ENCODE peak calls at places on chromosomes 12 and 14, in eight cellular contexts. G is K562, C is fibroblast of lung, X is GM23338, V is DND-41, P is H1, B is MM.1S, Q is A673. S is an unnamed sample.

GRCh38 chr12:85948340-85948739 is 74.2 kb downstream of the NTS start:
- DNase-seq in G (no peak), C (no peak), X (no peak), V (no peak), P (no peak), B (no peak), Q (no peak), S (no peak)

GRCh38 chr12:57242329-57242690 is 8.7 kb downstream of the STAC3 start:
- DNase-seq in G (no peak), C (no peak), X (no peak), V (no peak), P (no peak), B (no peak), Q (no peak), S (no peak)

GRCh38 chr12:31589582-31589895 is 1.4 kb downstream of the DENND5B start:
- DNase-seq in G (no peak), C (no peak), X (peak; percentile 81), V (no peak), P (no peak), B (peak; percentile 66), Q (no peak), S (peak; percentile 77)

GRCh38 chr14:32129124-32129523 is 52.0 kb downstream of the ARHGAP5 start:
- DNase-seq in G (no peak), C (peak; percentile 25), X (no peak), V (no peak), P (no peak), B (no peak), Q (no peak), S (no peak)

GRCh38 chr12:75908961-75909699 is 122.4 kb downstream of the PHLDA1 start:
- DNase-seq in G (no peak), C (peak; percentile 87), X (no peak), V (no peak), P (no peak), B (no peak), Q (peak; percentile 50), S (no peak)

GRCh38 chr12:105089817-105090216 is 5.6 kb upstream of the ALDH1L2 start:
- DNase-seq in G (no peak), C (no peak), X (no peak), V (no peak), P (no peak), B (no peak), Q (no peak), S (no peak)

GRCh38 chr14:39426605-39427004 is 5.6 kb downstream of the FBXO33 start:
- DNase-seq in G (no peak), C (peak; percentile 58), X (peak; percentile 53), V (no peak), P (no peak), B (peak; percentile 21), Q (peak; percentile 39), S (no peak)

GRCh38 chr12:76639646-76640045 is 80.1 kb upstream of the OSBPL8 start:
- DNase-seq in G (no peak), C (no peak), X (no peak), V (no peak), P (no peak), B (no peak), Q (no peak), S (no peak)

GRCh38 chr12:2834581-2835491 is at the start of gene NRIP2:
- DNase-seq in G (no peak), C (peak; percentile 86), X (peak; percentile 63), V (no peak), P (no peak), B (no peak), Q (peak; percentile 20), S (peak; percentile 55)

GRCh38 chr12:111304642-111305071 is 64.2 kb downstream of the PHETA1 start:
- DNase-seq in G (peak; percentile 77), C (peak; percentile 8), X (peak; percentile 71), V (peak; percentile 29), P (peak; percentile 61), B (peak; percentile 10), Q (peak; percentile 45), S (peak; percentile 22)

GRCh38 chr12:128791395-128792322 is 32.1 kb downstream of the SLC15A4 start:
- DNase-seq in G (no peak), C (no peak), X (no peak), V (no peak), P (no peak), B (no peak), Q (no peak), S (no peak)

GRCh38 chr14:34722723-34723545 is 8.5 kb upstream of the CFL2 start:
- DNase-seq in G (peak; percentile 37), C (peak; percentile 73), X (peak; percentile 69), V (peak; percentile 43), P (no peak), B (peak; percentile 23), Q (peak; percentile 74), S (peak; percentile 32)

GRCh38 chr14:78902010-78902623 is 731.9 kb downstream of the NRXN3 start:
- DNase-seq in G (peak; percentile 4), C (peak; percentile 36), X (peak; percentile 68), V (peak; percentile 14), P (no peak), B (peak; percentile 21), Q (peak; percentile 57), S (peak; percentile 79)

GRCh38 chr14:49586673-49587460 is 687 bp upstream of the RPS29 start:
- DNase-seq in G (peak; percentile 32), C (peak; percentile 89), X (peak; percentile 79), V (peak; percentile 73), P (no peak), B (peak; percentile 48), Q (peak; percentile 89), S (peak; percentile 57)

GRCh38 chr14:59997496-59997895 is 77.6 kb downstream of the LRRC9 start:
- DNase-seq in G (no peak), C (peak; percentile 17), X (no peak), V (no peak), P (no peak), B (no peak), Q (peak; percentile 9), S (no peak)

GRCh38 chr12:62629413-62629812 is 162.8 kb downstream of the MON2 start:
- DNase-seq in G (no peak), C (no peak), X (peak; percentile 42), V (no peak), P (no peak), B (no peak), Q (no peak), S (peak; percentile 50)

DNA sequence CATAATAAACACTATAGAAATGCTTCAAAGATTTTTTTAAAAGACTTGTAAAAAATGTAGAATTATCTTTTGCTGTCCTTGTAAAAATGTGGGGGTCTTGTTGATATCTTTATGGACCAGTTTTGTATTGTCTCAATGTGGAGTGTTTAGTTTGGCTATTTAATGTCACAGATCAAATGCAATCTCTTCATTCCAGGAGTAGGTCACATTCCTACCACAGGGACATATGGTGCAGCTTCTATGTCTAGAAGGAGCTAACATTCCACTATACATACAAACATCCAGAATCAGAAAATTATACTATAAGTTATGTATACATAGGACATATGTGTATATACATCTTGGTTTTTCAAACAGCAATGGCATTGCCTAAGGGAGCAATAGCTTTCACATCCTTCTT is 345.7 kb downstream of the BMP4 start:
- DNase-seq in G (no peak), C (no peak), X (no peak), V (no peak), P (no peak), B (no peak), Q (no peak), S (no peak)
- H3K27ac ChIP-seq in G (no peak overlapping the region), C (no peak overlapping the region), X (no peak overlapping the region), V (no peak overlapping the region), P (no peak overlapping the region), B (no peak overlapping the region), Q (no peak overlapping the region), S (no peak overlapping the region)

GRCh38 chr14:90060312-90060964 is 1.4 kb upstream of the KCNK13 start:
- DNase-seq in G (peak; percentile 62), C (peak; percentile 42), X (peak; percentile 87), V (no peak), P (peak; percentile 44), B (peak; percentile 9), Q (peak; percentile 74), S (peak; percentile 85)
- TF ChIP-seq EZH2 in G (no peak), C (no peak), X (no peak), V (no peak), P (peak; percentile 71), B (no peak), Q (peak; percentile 45), S (peak; percentile 91)

GRCh38 chr12:70603044-70603443 is 34.2 kb downstream of the PTPRB start:
- DNase-seq in G (no peak), C (no peak), X (no peak), V (no peak), P (no peak), B (no peak), Q (no peak), S (no peak)
- H3K27ac ChIP-seq in G (no peak overlapping the region), C (no peak overlapping the region), X (no peak overlapping the region), V (no peak overlapping the region), P (no peak overlapping the region), B (no peak overlapping the region), Q (no peak overlapping the region), S (no peak overlapping the region)

DNA sequence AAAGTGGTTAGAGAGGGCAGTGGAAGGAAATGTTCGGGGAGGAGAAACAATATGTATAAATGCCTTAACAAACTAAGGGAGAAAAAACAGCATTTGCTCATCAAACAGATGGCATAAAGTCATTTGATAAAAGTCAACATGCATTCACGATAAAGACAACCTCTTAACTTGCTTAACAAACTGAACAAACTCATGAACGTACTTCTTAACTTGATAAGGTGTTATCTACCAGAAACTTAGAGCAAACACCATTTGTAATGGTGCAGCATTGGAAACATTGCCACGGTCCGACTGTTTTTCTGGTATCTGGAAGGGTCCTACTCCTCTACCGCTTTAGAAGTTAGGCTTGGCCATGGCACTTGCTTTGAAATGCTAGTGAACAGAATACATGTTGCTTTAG is 4.2 kb upstream of the RPS6KL1 start:
- DNase-seq in G (no peak), C (no peak), X (no peak), V (no peak), P (no peak), B (no peak), Q (no peak), S (no peak)
- TF ChIP-seq EZH2 in G (no peak), C (no peak), X (no peak), V (no peak), P (no peak), B (no peak), Q (no peak), S (no peak)

GRCh38 chr12:50961708-50962107 is 9.4 kb downstream of the HIGD1C start:
- DNase-seq in G (no peak), C (peak; percentile 60), X (no peak), V (no peak), P (no peak), B (no peak), Q (no peak), S (no peak)
- H3K27ac ChIP-seq in G (no peak overlapping the region), C (no peak overlapping the region), X (no peak overlapping the region), V (no peak overlapping the region), P (no peak overlapping the region), B (no peak overlapping the region), Q (no peak overlapping the region), S (no peak overlapping the region)

DNA sequence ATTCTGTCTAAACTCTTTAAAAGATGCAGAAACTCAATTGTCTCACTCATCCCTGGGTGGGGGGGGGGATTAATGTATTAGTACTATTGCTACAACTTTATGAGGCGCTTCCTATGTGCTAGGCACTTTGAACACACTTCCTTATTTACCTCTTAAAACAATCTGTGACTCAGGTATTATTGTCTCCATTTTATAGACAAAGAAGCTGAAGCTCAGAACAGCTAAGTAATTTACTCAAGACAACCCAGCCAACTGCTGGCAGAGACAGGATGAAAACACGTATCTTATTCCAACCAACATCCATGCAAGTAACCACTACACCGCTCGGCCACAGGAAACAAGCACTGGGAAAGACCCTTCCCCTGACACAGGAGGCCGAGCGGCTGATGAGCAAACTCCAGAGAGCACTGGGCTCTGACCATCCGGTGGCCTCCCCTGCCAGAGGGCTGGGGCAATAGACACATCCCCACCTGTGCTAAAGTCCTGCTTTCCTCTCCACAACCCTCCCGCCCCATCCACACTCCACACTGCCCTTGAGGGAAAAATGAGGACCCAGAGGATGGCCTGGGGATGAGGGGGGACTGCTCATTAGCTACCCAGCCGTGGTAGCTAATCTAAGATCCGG is 244.2 kb downstream of the DPF3 start:
- DNase-seq in G (no peak), C (no peak), X (no peak), V (no peak), P (no peak), B (no peak), Q (no peak), S (no peak)
- TF ChIP-seq EZH2 in G (no peak), C (no peak), X (no peak), V (no peak), P (no peak), B (no peak), Q (no peak), S (no peak)